ENCODE peak calls at places on chromosomes 1 and 21, in nine cellular contexts. One of them, this sample, is unnamed.

GRCh38 chr1:169487153-169487552 is 1.4 kb upstream of the SLC19A2 start:
- DNase-seq in upper lobe of right lung: no peak
- DNase-seq in fibroblast of pulmonary artery: no peak
- DNase-seq in cardiac muscle cell: no peak
- DNase-seq in dorsolateral prefrontal cortex: no peak
- DNase-seq in chondrocyte: no peak
- DNase-seq in tibial nerve: no peak
- DNase-seq in colonic mucosa: no peak
- DNase-seq in coronary artery: no peak
- DNase-seq in this sample: no peak

GRCh38 chr1:202230939-202231645 is 37.5 kb downstream of the LGR6 start:
- DNase-seq in upper lobe of right lung: no peak
- DNase-seq in fibroblast of pulmonary artery: no peak
- DNase-seq in cardiac muscle cell: no peak
- DNase-seq in dorsolateral prefrontal cortex: no peak
- DNase-seq in chondrocyte: peak
- DNase-seq in tibial nerve: no peak
- DNase-seq in colonic mucosa: peak
- DNase-seq in coronary artery: no peak
- DNase-seq in this sample: no peak

GRCh38 chr1:112866151-112866550 is 89.8 kb downstream of the SLC16A1 start:
- DNase-seq in upper lobe of right lung: no peak
- DNase-seq in fibroblast of pulmonary artery: peak
- DNase-seq in cardiac muscle cell: no peak
- DNase-seq in dorsolateral prefrontal cortex: no peak
- DNase-seq in chondrocyte: no peak
- DNase-seq in tibial nerve: no peak
- DNase-seq in colonic mucosa: no peak
- DNase-seq in coronary artery: no peak
- DNase-seq in this sample: no peak

GRCh38 chr1:211024901-211025300 is 109.0 kb downstream of the KCNH1 start:
- DNase-seq in upper lobe of right lung: no peak
- DNase-seq in fibroblast of pulmonary artery: no peak
- DNase-seq in cardiac muscle cell: no peak
- DNase-seq in dorsolateral prefrontal cortex: no peak
- DNase-seq in chondrocyte: no peak
- DNase-seq in tibial nerve: no peak
- DNase-seq in colonic mucosa: no peak
- DNase-seq in coronary artery: no peak
- DNase-seq in this sample: no peak

GRCh38 chr1:52423771-52424170 is 19.4 kb downstream of the PRPF38A start:
- DNase-seq in upper lobe of right lung: no peak
- DNase-seq in fibroblast of pulmonary artery: no peak
- DNase-seq in cardiac muscle cell: peak
- DNase-seq in dorsolateral prefrontal cortex: no peak
- DNase-seq in chondrocyte: no peak
- DNase-seq in tibial nerve: no peak
- DNase-seq in colonic mucosa: no peak
- DNase-seq in coronary artery: no peak
- DNase-seq in this sample: no peak

GRCh38 chr1:44049839-44050238 is 18.6 kb upstream of the SLC6A9 start:
- DNase-seq in upper lobe of right lung: no peak
- DNase-seq in fibroblast of pulmonary artery: peak
- DNase-seq in cardiac muscle cell: no peak
- DNase-seq in dorsolateral prefrontal cortex: no peak
- DNase-seq in chondrocyte: no peak
- DNase-seq in tibial nerve: no peak
- DNase-seq in colonic mucosa: no peak
- DNase-seq in coronary artery: no peak
- DNase-seq in this sample: no peak

GRCh38 chr1:166479052-166479631 is 312.3 kb upstream of the FAM78B start:
- DNase-seq in upper lobe of right lung: no peak
- DNase-seq in fibroblast of pulmonary artery: peak
- DNase-seq in cardiac muscle cell: peak
- DNase-seq in dorsolateral prefrontal cortex: no peak
- DNase-seq in chondrocyte: no peak
- DNase-seq in tibial nerve: peak
- DNase-seq in colonic mucosa: peak
- DNase-seq in coronary artery: no peak
- DNase-seq in this sample: peak

GRCh38 chr1:180628646-180629045 is 3.2 kb upstream of the XPR1 start:
- DNase-seq in upper lobe of right lung: no peak
- DNase-seq in fibroblast of pulmonary artery: no peak
- DNase-seq in cardiac muscle cell: no peak
- DNase-seq in dorsolateral prefrontal cortex: no peak
- DNase-seq in chondrocyte: no peak
- DNase-seq in tibial nerve: no peak
- DNase-seq in colonic mucosa: no peak
- DNase-seq in coronary artery: no peak
- DNase-seq in this sample: no peak

GRCh38 chr1:70745199-70745598 is 302.4 kb downstream of the PTGER3 start:
- DNase-seq in upper lobe of right lung: no peak
- DNase-seq in fibroblast of pulmonary artery: peak
- DNase-seq in cardiac muscle cell: no peak
- DNase-seq in dorsolateral prefrontal cortex: no peak
- DNase-seq in chondrocyte: no peak
- DNase-seq in tibial nerve: no peak
- DNase-seq in colonic mucosa: no peak
- DNase-seq in coronary artery: no peak
- DNase-seq in this sample: no peak
- TF ChIP-seq CTCF in upper lobe of right lung: peak
- TF ChIP-seq CTCF in fibroblast of pulmonary artery: peak
- TF ChIP-seq CTCF in cardiac muscle cell: peak
- TF ChIP-seq CTCF in dorsolateral prefrontal cortex: no peak
- TF ChIP-seq CTCF in chondrocyte: peak
- TF ChIP-seq CTCF in tibial nerve: no peak
- TF ChIP-seq CTCF in colonic mucosa: no peak
- TF ChIP-seq CTCF in coronary artery: no peak
- TF ChIP-seq CTCF in this sample: no peak

GRCh38 chr1:27000817-27001460 is 7.4 kb downstream of the TRNP1 start:
- DNase-seq in upper lobe of right lung: no peak
- DNase-seq in fibroblast of pulmonary artery: peak
- DNase-seq in cardiac muscle cell: no peak
- DNase-seq in dorsolateral prefrontal cortex: no peak
- DNase-seq in chondrocyte: no peak
- DNase-seq in tibial nerve: no peak
- DNase-seq in colonic mucosa: no peak
- DNase-seq in coronary artery: no peak
- DNase-seq in this sample: no peak
- TF ChIP-seq CTCF in upper lobe of right lung: no peak
- TF ChIP-seq CTCF in fibroblast of pulmonary artery: no peak
- TF ChIP-seq CTCF in cardiac muscle cell: no peak
- TF ChIP-seq CTCF in dorsolateral prefrontal cortex: no peak
- TF ChIP-seq CTCF in chondrocyte: no peak
- TF ChIP-seq CTCF in tibial nerve: no peak
- TF ChIP-seq CTCF in colonic mucosa: no peak
- TF ChIP-seq CTCF in coronary artery: no peak
- TF ChIP-seq CTCF in this sample: no peak

DNA sequence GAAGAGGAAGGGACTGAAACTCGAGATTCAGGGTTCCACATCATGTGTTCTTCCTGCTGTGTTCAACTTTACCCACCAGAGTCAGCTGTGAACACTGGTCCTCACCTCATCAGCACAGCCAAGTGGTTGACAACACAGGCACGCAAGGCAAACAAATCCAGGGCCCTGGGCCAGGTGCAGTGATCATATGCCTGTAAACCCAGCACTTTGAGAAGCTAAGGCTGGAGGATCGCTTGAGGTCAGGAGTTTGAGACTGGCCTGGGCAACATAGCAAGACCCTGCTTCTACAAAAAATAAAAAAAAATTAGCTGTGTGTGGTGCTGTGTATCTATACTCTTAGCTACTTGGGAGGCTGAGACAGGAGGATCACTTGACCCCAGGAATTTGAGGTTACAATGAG is 8.4 kb upstream of the XKR8 start:
- DNase-seq in upper lobe of right lung: no peak
- DNase-seq in fibroblast of pulmonary artery: no peak
- DNase-seq in cardiac muscle cell: no peak
- DNase-seq in dorsolateral prefrontal cortex: no peak
- DNase-seq in chondrocyte: no peak
- DNase-seq in tibial nerve: no peak
- DNase-seq in colonic mucosa: peak
- DNase-seq in coronary artery: no peak
- DNase-seq in this sample: no peak
- TF ChIP-seq CTCF in upper lobe of right lung: no peak
- TF ChIP-seq CTCF in fibroblast of pulmonary artery: no peak
- TF ChIP-seq CTCF in cardiac muscle cell: no peak
- TF ChIP-seq CTCF in dorsolateral prefrontal cortex: no peak
- TF ChIP-seq CTCF in chondrocyte: no peak
- TF ChIP-seq CTCF in tibial nerve: no peak
- TF ChIP-seq CTCF in colonic mucosa: no peak
- TF ChIP-seq CTCF in coronary artery: no peak
- TF ChIP-seq CTCF in this sample: no peak

GRCh38 chr21:15207231-15207630 is 142.4 kb upstream of the NRIP1 start:
- DNase-seq in upper lobe of right lung: no peak
- DNase-seq in fibroblast of pulmonary artery: no peak
- DNase-seq in cardiac muscle cell: no peak
- DNase-seq in dorsolateral prefrontal cortex: no peak
- DNase-seq in chondrocyte: no peak
- DNase-seq in tibial nerve: no peak
- DNase-seq in colonic mucosa: no peak
- DNase-seq in coronary artery: no peak
- DNase-seq in this sample: no peak
- TF ChIP-seq CTCF in upper lobe of right lung: no peak
- TF ChIP-seq CTCF in fibroblast of pulmonary artery: no peak
- TF ChIP-seq CTCF in cardiac muscle cell: no peak
- TF ChIP-seq CTCF in dorsolateral prefrontal cortex: no peak
- TF ChIP-seq CTCF in chondrocyte: no peak
- TF ChIP-seq CTCF in tibial nerve: no peak
- TF ChIP-seq CTCF in colonic mucosa: no peak
- TF ChIP-seq CTCF in coronary artery: no peak
- TF ChIP-seq CTCF in this sample: no peak

DNA sequence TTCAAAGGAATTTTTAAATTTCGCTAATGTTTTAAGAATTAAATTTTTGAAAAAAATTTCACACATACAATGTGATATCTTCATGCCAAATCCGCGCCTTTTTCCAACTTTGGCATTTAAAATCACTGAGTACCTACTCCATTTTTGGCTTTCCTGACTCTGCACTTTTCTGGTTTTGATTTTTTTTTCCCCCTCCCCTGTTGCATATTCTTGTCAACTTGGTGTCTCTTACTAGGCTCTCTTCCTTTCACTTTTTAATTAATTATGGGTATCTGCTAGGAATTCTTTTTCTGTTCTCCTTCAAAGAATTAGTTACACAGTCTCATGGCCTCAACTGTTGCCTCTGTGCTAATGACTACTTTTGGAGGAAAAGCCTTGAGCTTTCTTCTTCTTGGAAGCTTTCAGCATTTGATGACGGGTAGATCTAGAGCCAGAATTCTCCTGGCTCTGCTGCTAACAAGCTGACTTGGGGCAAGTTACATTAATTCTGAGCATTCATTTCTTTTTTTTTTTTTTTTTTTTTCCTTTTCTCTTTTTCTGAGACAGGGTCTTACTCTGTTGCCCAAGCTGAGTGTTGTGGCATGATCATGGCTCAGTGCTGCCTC is 1.8 kb downstream of the AGL start:
- DNase-seq in upper lobe of right lung: no peak
- DNase-seq in fibroblast of pulmonary artery: no peak
- DNase-seq in cardiac muscle cell: no peak
- DNase-seq in dorsolateral prefrontal cortex: no peak
- DNase-seq in chondrocyte: no peak
- DNase-seq in tibial nerve: no peak
- DNase-seq in colonic mucosa: no peak
- DNase-seq in coronary artery: no peak
- DNase-seq in this sample: no peak
- TF ChIP-seq CTCF in upper lobe of right lung: no peak
- TF ChIP-seq CTCF in fibroblast of pulmonary artery: no peak
- TF ChIP-seq CTCF in cardiac muscle cell: no peak
- TF ChIP-seq CTCF in dorsolateral prefrontal cortex: no peak
- TF ChIP-seq CTCF in chondrocyte: no peak
- TF ChIP-seq CTCF in tibial nerve: no peak
- TF ChIP-seq CTCF in colonic mucosa: no peak
- TF ChIP-seq CTCF in coronary artery: no peak
- TF ChIP-seq CTCF in this sample: no peak

This sample was measured in activated B cell treated with CpG ODN at 0.5 μM for 24 hours.